ENCODE peak calls at places on chromosomes 1 and 21, in nine cellular contexts. I, A, K, S, D, V, N, W and R are unnamed samples.

GRCh38 chr21:43985690-43986251 is 26.3 kb upstream of the TRAPPC10 start:
- DNase-seq in A (no peak), N (no peak), W (no peak), I (no peak), K (no peak), V (peak; percentile 17), S (no peak), D (no peak), R (no peak)

GRCh38 chr1:79100385-79100784 is 93.9 kb upstream of the ADGRL4 start:
- DNase-seq in N (peak; percentile 47), A (no peak), D (peak; percentile 14), W (peak; percentile 80), S (peak; percentile 43), I (no peak), K (peak; percentile 69), V (no peak), R (no peak)

GRCh38 chr1:229272164-229273158 is 1.6 kb downstream of the RAB4A start:
- DNase-seq in N (no peak), I (no peak), K (no peak), W (no peak), D (no peak), A (no peak), V (no peak), S (peak; percentile 44), R (no peak)

GRCh38 chr1:98034505-98034904 is 113.7 kb upstream of the DPYD start:
- DNase-seq in K (peak; percentile 67), I (no peak), V (no peak), D (no peak), N (no peak), S (no peak), W (no peak), A (no peak), R (no peak)

GRCh38 chr1:222413436-222413835 is 134.5 kb downstream of the HHIPL2 start:
- DNase-seq in D (no peak), N (no peak), K (no peak), S (peak; percentile 86), V (no peak), W (no peak), I (no peak), A (no peak), R (no peak)

GRCh38 chr1:24154215-24154614 is 11.3 kb upstream of the IL22RA1 start:
- DNase-seq in W (no peak), A (no peak), V (no peak), S (no peak), K (no peak), N (no peak), D (no peak), I (no peak), R (no peak)

GRCh38 chr21:42376338-42376982 is 10.1 kb upstream of the TFF1 start:
- DNase-seq in S (no peak), D (no peak), K (no peak), W (no peak), V (no peak), A (no peak), N (no peak), I (no peak), R (no peak)

GRCh38 chr1:2412773-2413494 is 570 bp upstream of the PEX10 start:
- DNase-seq in S (no peak), A (no peak), N (peak; percentile 24), D (no peak), W (no peak), K (peak; percentile 49), I (no peak), V (no peak), R (no peak)

GRCh38 chr1:179754031-179754624 is 11.0 kb downstream of the FAM163A start:
- DNase-seq in K (peak; percentile 87), V (no peak), N (peak; percentile 35), A (no peak), D (no peak), W (peak; percentile 43), I (no peak), S (peak; percentile 89), R (no peak)

GRCh38 chr1:235783148-235783776 is 83.4 kb downstream of the LYST start:
- DNase-seq in W (peak; percentile 10), A (no peak), N (no peak), I (no peak), D (peak; percentile 17), S (peak; percentile 74), K (peak; percentile 75), V (no peak), R (no peak)

GRCh38 chr21:33401617-33401967 is 1.6 kb upstream of the IFNGR2 start:
- DNase-seq in I (no peak), V (no peak), S (peak; percentile 91), W (no peak), A (no peak), D (no peak), K (no peak), N (no peak), R (no peak)

GRCh38 chr1:204268101-204268500 is 54.3 kb upstream of the GOLT1A start:
- DNase-seq in D (no peak), V (no peak), I (no peak), N (no peak), S (no peak), K (no peak), A (no peak), W (no peak), R (no peak)

GRCh38 chr1:117635805-117636204 is 30.0 kb downstream of the TENT5C start:
- DNase-seq in A (no peak), K (no peak), D (no peak), N (no peak), W (no peak), S (no peak), V (no peak), I (no peak), R (no peak)

GRCh38 chr21:44740721-44741120 is 29.3 kb upstream of the TSPEAR start:
- DNase-seq in V (no peak), W (no peak), K (no peak), D (no peak), S (no peak), I (no peak), A (no peak), N (no peak), R (no peak)

GRCh38 chr1:222454782-222455181 is 93.1 kb downstream of the HHIPL2 start:
- DNase-seq in N (peak; percentile 51), V (no peak), A (no peak), K (no peak), D (no peak), S (peak; percentile 85), W (no peak), I (no peak), R (no peak)

GRCh38 chr1:100989306-100990077 is 36.1 kb downstream of the DPH5 start:
- DNase-seq in I (no peak), V (no peak), N (peak; percentile 61), A (no peak), W (peak; percentile 64), S (peak; percentile 88), K (peak; percentile 89), D (peak; percentile 70), R (no peak)

GRCh38 chr1:38898653-38899230 is 17.4 kb upstream of the GJA9 start:
- DNase-seq in I (no peak), V (no peak), W (no peak), K (no peak), A (no peak), D (no peak), S (no peak), N (no peak), R (no peak)

GRCh38 chr1:156524985-156525590 is 24.5 kb upstream of the MEF2D start:
- DNase-seq in W (no peak), I (no peak), V (no peak), N (no peak), D (no peak), A (no peak), K (no peak), S (peak; percentile 66), R (no peak)

GRCh38 chr1:17207966-17208418 is 3.1 kb downstream of the PADI1 start:
- DNase-seq in S (peak; percentile 82), N (peak; percentile 58), A (no peak), I (no peak), D (peak; percentile 75), V (peak; percentile 72), W (peak; percentile 26), K (peak; percentile 69), R (no peak)

GRCh38 chr1:232766904-232767303 is 38.3 kb upstream of the MAP10 start:
- DNase-seq in A (no peak), D (no peak), N (no peak), V (no peak), K (no peak), I (no peak), S (no peak), W (no peak), R (no peak)

GRCh38 chr1:184792450-184792969 is 37.9 kb upstream of the EDEM3 start:
- DNase-seq in S (peak; percentile 99), K (peak; percentile 96), W (peak; percentile 98), V (peak; percentile 10), A (peak; percentile 68), N (peak; percentile 98), D (peak; percentile 89), I (peak; percentile 38), R (peak; percentile 86)

GRCh38 chr1:162994921-162995320 is 74.2 kb upstream of the RGS4 start:
- DNase-seq in D (no peak), I (no peak), A (no peak), W (no peak), S (peak; percentile 63), K (no peak), V (no peak), N (no peak), R (no peak)

GRCh38 chr1:43622471-43622870 is 27.5 kb upstream of the KDM4A start:
- DNase-seq in N (peak; percentile 65), I (no peak), K (no peak), W (peak; percentile 3), V (no peak), D (no peak), A (no peak), S (no peak), R (no peak)

GRCh38 chr21:43639470-43640178 is 19.7 kb downstream of the HSF2BP start:
- DNase-seq in I (no peak), V (no peak), N (no peak), A (no peak), S (peak; percentile 69), W (peak; percentile 67), K (peak; percentile 94), D (no peak), R (no peak)

GRCh38 chr1:2255420-2256369 is 27.6 kb downstream of the SKI start:
- DNase-seq in N (no peak), K (peak; percentile 78), A (no peak), V (peak; percentile 68), D (peak; percentile 86), W (no peak), I (no peak), S (peak; percentile 71), R (no peak)

GRCh38 chr1:84298336-84298687 is 3.2 kb upstream of the SAMD13 start:
- DNase-seq in A (peak; percentile 49), K (peak; percentile 35), D (no peak), N (peak; percentile 7), W (no peak), I (peak; percentile 19), S (peak; percentile 49), V (peak; percentile 68), R (no peak)

GRCh38 chr1:198220428-198220827 is 63.6 kb downstream of the NEK7 start:
- DNase-seq in A (no peak), N (no peak), D (peak; percentile 5), S (peak; percentile 74), K (peak; percentile 78), W (peak; percentile 81), I (no peak), V (no peak), R (no peak)

GRCh38 chr1:29473167-29473855 is 237.0 kb downstream of the PTPRU start:
- DNase-seq in V (no peak), I (no peak), D (no peak), K (no peak), A (no peak), S (no peak), N (no peak), W (no peak), R (no peak)

GRCh38 chr1:1867164-1867563 is 23.7 kb downstream of the GNB1 start:
- DNase-seq in V (no peak), K (no peak), D (no peak), S (no peak), A (no peak), I (no peak), N (no peak), W (no peak), R (no peak)

GRCh38 chr1:206768472-206769330 is 1.9 kb upstream of the IL19 start:
- DNase-seq in V (no peak), N (no peak), D (no peak), A (no peak), K (no peak), I (no peak), S (no peak), W (no peak), R (no peak)

GRCh38 chr1:5748286-5749225 is 243.7 kb downstream of the NPHP4 start:
- DNase-seq in D (no peak), K (no peak), N (no peak), A (no peak), S (no peak), W (no peak), I (peak; percentile 8), V (no peak), R (no peak)